ENCODE peak calls at places on chromosomes 13 and 19, in ten cellular contexts. G, N, R, Y, Q, I, J, W, U and E are unnamed samples.

GRCh38 chr13:32259116-32259515 is 56.0 kb downstream of the ZAR1L start:
- DNase-seq in G (no peak), N (no peak), R (no peak), Y (no peak), Q (no peak), I (no peak), J (no peak), W (no peak), U (no peak), E (no peak)

GRCh38 chr19:49387936-49388372 is at the start of gene KASH5:
- DNase-seq in G (peak; percentile 52), N (no peak), R (peak; percentile 74), Y (peak; percentile 92), Q (peak; percentile 89), I (peak; percentile 32), J (peak; percentile 86), W (peak; percentile 93), U (peak; percentile 70), E (peak; percentile 83)

GRCh38 chr13:86399572-86399971 is 600.4 kb upstream of the SLITRK6 start:
- DNase-seq in G (no peak), N (no peak), R (no peak), Y (no peak), Q (no peak), I (no peak), J (no peak), W (no peak), U (no peak), E (no peak)

GRCh38 chr19:21202865-21203494 is 61.1 kb downstream of the ZNF431 start:
- DNase-seq in G (peak; percentile 41), N (no peak), R (no peak), Y (no peak), Q (no peak), I (peak; percentile 15), J (no peak), W (no peak), U (peak; percentile 49), E (no peak)

GRCh38 chr19:46000497-46001246 is 5.4 kb downstream of the CCDC61 start:
- DNase-seq in G (peak; percentile 5), N (no peak), R (peak; percentile 77), Y (peak; percentile 83), Q (peak; percentile 61), I (no peak), J (peak; percentile 44), W (peak; percentile 63), U (peak; percentile 30), E (peak; percentile 79)

GRCh38 chr13:30105381-30105780 is 202.0 kb downstream of the KATNAL1 start:
- DNase-seq in G (no peak), N (no peak), R (no peak), Y (peak; percentile 77), Q (no peak), I (no peak), J (no peak), W (no peak), U (no peak), E (peak; percentile 59)

GRCh38 chr19:35509861-35510625 is 3.4 kb downstream of the DMKN start:
- DNase-seq in G (peak; percentile 32), N (no peak), R (peak; percentile 84), Y (peak; percentile 94), Q (peak; percentile 57), I (peak; percentile 73), J (peak; percentile 79), W (peak; percentile 86), U (peak; percentile 92), E (peak; percentile 90)

GRCh38 chr13:87274209-87274819 is 396.9 kb upstream of the SLITRK5 start:
- DNase-seq in G (peak; percentile 42), N (no peak), R (peak; percentile 21), Y (no peak), Q (no peak), I (peak; percentile 64), J (no peak), W (no peak), U (peak; percentile 26), E (no peak)

GRCh38 chr19:33152178-33152577 is 20.3 kb downstream of the WDR88 start:
- DNase-seq in G (peak; percentile 57), N (no peak), R (no peak), Y (no peak), Q (no peak), I (no peak), J (no peak), W (no peak), U (no peak), E (no peak)

GRCh38 chr13:98959775-98960325 is 18.0 kb downstream of the DOCK9 start:
- DNase-seq in G (no peak), N (no peak), R (no peak), Y (no peak), Q (no peak), I (no peak), J (no peak), W (no peak), U (no peak), E (no peak)

GRCh38 chr19:29495971-29496441 is 29.8 kb upstream of the VSTM2B start:
- DNase-seq in G (no peak), N (no peak), R (no peak), Y (peak; percentile 44), Q (no peak), I (no peak), J (no peak), W (no peak), U (no peak), E (no peak)

GRCh38 chr19:32599736-32600157 is 18.8 kb downstream of the PDCD5 start:
- DNase-seq in G (peak; percentile 76), N (peak; percentile 35), R (peak; percentile 30), Y (no peak), Q (no peak), I (no peak), J (no peak), W (no peak), U (peak; percentile 75), E (no peak)

GRCh38 chr19:47240996-47241918 is 10.3 kb upstream of the BBC3 start:
- DNase-seq in G (peak; percentile 71), N (peak; percentile 47), R (peak; percentile 83), Y (peak; percentile 90), Q (peak; percentile 80), I (peak; percentile 48), J (peak; percentile 45), W (peak; percentile 77), U (peak; percentile 85), E (peak; percentile 89)

GRCh38 chr13:98989469-98990235 is 11.8 kb upstream of the DOCK9 start:
- DNase-seq in G (no peak), N (no peak), R (no peak), Y (no peak), Q (no peak), I (no peak), J (no peak), W (no peak), U (no peak), E (no peak)

GRCh38 chr19:19642506-19643157 is 825 bp downstream of the GMIP start:
- DNase-seq in G (no peak), N (no peak), R (no peak), Y (no peak), Q (no peak), I (no peak), J (no peak), W (no peak), U (peak; percentile 53), E (no peak)

GRCh38 chr19:50664204-50664603 is 15.0 kb downstream of the C19orf81 start:
- DNase-seq in G (no peak), N (no peak), R (no peak), Y (no peak), Q (no peak), I (no peak), J (no peak), W (no peak), U (no peak), E (no peak)

GRCh38 chr19:35373492-35373891 is 2.6 kb downstream of the GPR42 start:
- DNase-seq in G (no peak), N (no peak), R (no peak), Y (peak; percentile 11), Q (no peak), I (no peak), J (no peak), W (no peak), U (no peak), E (no peak)

GRCh38 chr13:26272621-26273020 is 18.7 kb downstream of the CDK8 start:
- DNase-seq in G (no peak), N (no peak), R (no peak), Y (no peak), Q (no peak), I (no peak), J (no peak), W (no peak), U (no peak), E (no peak)

GRCh38 chr13:102402292-102402691 is 444 bp upstream of the FGF14 start:
- DNase-seq in G (peak; percentile 79), N (no peak), R (no peak), Y (no peak), Q (peak; percentile 15), I (peak; percentile 67), J (peak; percentile 11), W (peak; percentile 53), U (no peak), E (no peak)

GRCh38 chr13:95834134-95834765 is 157.3 kb downstream of the DNAJC3 start:
- DNase-seq in G (peak; percentile 71), N (no peak), R (peak; percentile 62), Y (peak; percentile 66), Q (peak; percentile 44), I (peak; percentile 69), J (peak; percentile 44), W (peak; percentile 54), U (peak; percentile 76), E (peak; percentile 65)

GRCh38 chr13:27905650-27906049 is 14.2 kb upstream of the PDX1 start:
- DNase-seq in G (no peak), N (no peak), R (no peak), Y (no peak), Q (no peak), I (no peak), J (no peak), W (no peak), U (no peak), E (no peak)

GRCh38 chr19:48329167-48329891 is 4.0 kb downstream of the EMP3 start:
- DNase-seq in G (peak; percentile 56), N (no peak), R (no peak), Y (no peak), Q (no peak), I (peak; percentile 32), J (no peak), W (no peak), U (peak; percentile 21), E (no peak)

GRCh38 chr19:33437351-33438015 is 64.0 kb downstream of the CEBPG start:
- DNase-seq in G (no peak), N (no peak), R (no peak), Y (peak; percentile 27), Q (no peak), I (no peak), J (no peak), W (peak; percentile 20), U (no peak), E (no peak)

GRCh38 chr13:109700176-109700575 is 86.2 kb downstream of the IRS2 start:
- DNase-seq in G (peak; percentile 80), N (no peak), R (peak; percentile 96), Y (peak; percentile 81), Q (no peak), I (peak; percentile 84), J (peak; percentile 78), W (peak; percentile 85), U (peak; percentile 42), E (peak; percentile 75)

GRCh38 chr13:48564046-48564445 is 31.2 kb upstream of the RCBTB2 start:
- DNase-seq in G (peak; percentile 31), N (no peak), R (no peak), Y (no peak), Q (no peak), I (no peak), J (no peak), W (no peak), U (no peak), E (no peak)

GRCh38 chr13:72290962-72291681 is 424.1 kb upstream of the DACH1 start:
- DNase-seq in G (peak; percentile 12), N (no peak), R (no peak), Y (no peak), Q (no peak), I (peak; percentile 98), J (no peak), W (no peak), U (no peak), E (no peak)

GRCh38 chr19:45439569-45440258 is 16.0 kb upstream of the ERCC1 start:
- DNase-seq in G (peak; percentile 70), N (peak; percentile 20), R (peak; percentile 80), Y (peak; percentile 91), Q (peak; percentile 77), I (peak; percentile 69), J (peak; percentile 90), W (peak; percentile 93), U (peak; percentile 86), E (peak; percentile 85)

GRCh38 chr13:99439850-99440604 is 61.2 kb upstream of the TM9SF2 start:
- DNase-seq in G (no peak), N (no peak), R (no peak), Y (no peak), Q (no peak), I (no peak), J (no peak), W (no peak), U (no peak), E (no peak)